ENCODE peak calls at places on chromosome 4, in four cellular contexts. V is spleen, K is heart left ventricle, B is stomach. U is an unnamed sample.

GRCh38 chr4:30535255-30535654 is 184.9 kb upstream of the PCDH7 start:
- DNase-seq in V (no peak), B (no peak), K (no peak), U (no peak)

GRCh38 chr4:78726575-78726974 is 49.6 kb upstream of the BMP2K start:
- DNase-seq in B (no peak), V (no peak), K (no peak), U (no peak)

GRCh38 chr4:126583509-126583908 is 1049.2 kb upstream of the INTU start:
- DNase-seq in B (no peak), K (no peak), V (no peak), U (peak; percentile 37)

GRCh38 chr4:129179276-129179675 is 83.3 kb downstream of the C4orf33 start:
- DNase-seq in B (no peak), K (no peak), V (no peak), U (no peak)

GRCh38 chr4:7390366-7390765 is 44.4 kb downstream of the PSAPL1 start:
- DNase-seq in K (peak; percentile 8), V (peak; percentile 53), B (peak; percentile 18), U (no peak)

GRCh38 chr4:86557526-86557925 is 36.6 kb upstream of the PTPN13 start:
- DNase-seq in K (no peak), B (no peak), V (no peak), U (no peak)

GRCh38 chr4:28772796-28773195 is 1912.2 kb downstream of the STIM2 start:
- DNase-seq in V (no peak), B (no peak), K (no peak), U (no peak)

GRCh38 chr4:83125738-83126141 is 11.2 kb upstream of the PLAC8 start:
- DNase-seq in K (no peak), V (peak; percentile 82), B (peak; percentile 57), U (no peak)

GRCh38 chr4:8722556-8722955 is 130.0 kb downstream of the CPZ start:
- DNase-seq in V (peak; percentile 12), K (peak; percentile 5), B (no peak), U (no peak)

DNA sequence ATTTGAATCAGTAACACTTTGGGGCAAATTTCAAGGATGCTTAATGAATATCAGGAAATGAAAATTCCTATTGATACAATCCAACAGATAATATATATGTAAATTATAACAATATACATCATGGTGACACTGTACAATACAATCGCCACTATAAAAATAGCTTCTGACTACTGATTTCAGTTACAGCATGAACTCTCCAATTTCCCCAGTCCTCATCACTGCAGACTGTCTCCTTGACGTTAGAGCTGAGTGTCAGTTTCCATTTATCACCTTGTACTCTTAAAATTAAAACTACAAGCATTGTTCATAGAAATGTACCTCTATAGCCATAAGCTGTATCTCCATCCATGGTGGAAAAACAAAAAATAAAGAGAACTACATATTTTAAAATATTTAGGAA is 23.4 kb downstream of the TBC1D9 start:
- DNase-seq in K (no peak), B (no peak), V (no peak), U (no peak)
- TF ChIP-seq POLR2A in K (no peak), B (no peak), V (no peak), U (no peak)

GRCh38 chr4:2570551-2571222 is 34.2 kb downstream of the FAM193A start:
- DNase-seq in V (peak; percentile 82), K (peak; percentile 30), B (no peak), U (no peak)
- TF ChIP-seq POLR2A in V (no peak), K (no peak), B (no peak), U (no peak)

GRCh38 chr4:69831646-69832325 is 28.2 kb downstream of the SULT1E1 start:
- DNase-seq in V (peak; percentile 82), K (peak; percentile 30), B (no peak), U (peak; percentile 37)

GRCh38 chr4:69829678-69830077 is 30.3 kb downstream of the SULT1E1 start:
- DNase-seq in B (no peak), V (peak; percentile 30), K (no peak), U (no peak)

GRCh38 chr4:69832326-69833030 is 27.5 kb downstream of the SULT1E1 start:
- DNase-seq in K (no peak), V (no peak), B (peak; percentile 58), U (peak; percentile 85)

GRCh38 chr4:69831270-69831627 is 28.7 kb downstream of the SULT1E1 start:
- DNase-seq in B (no peak), K (no peak), V (peak; percentile 25), U (no peak)

DNA sequence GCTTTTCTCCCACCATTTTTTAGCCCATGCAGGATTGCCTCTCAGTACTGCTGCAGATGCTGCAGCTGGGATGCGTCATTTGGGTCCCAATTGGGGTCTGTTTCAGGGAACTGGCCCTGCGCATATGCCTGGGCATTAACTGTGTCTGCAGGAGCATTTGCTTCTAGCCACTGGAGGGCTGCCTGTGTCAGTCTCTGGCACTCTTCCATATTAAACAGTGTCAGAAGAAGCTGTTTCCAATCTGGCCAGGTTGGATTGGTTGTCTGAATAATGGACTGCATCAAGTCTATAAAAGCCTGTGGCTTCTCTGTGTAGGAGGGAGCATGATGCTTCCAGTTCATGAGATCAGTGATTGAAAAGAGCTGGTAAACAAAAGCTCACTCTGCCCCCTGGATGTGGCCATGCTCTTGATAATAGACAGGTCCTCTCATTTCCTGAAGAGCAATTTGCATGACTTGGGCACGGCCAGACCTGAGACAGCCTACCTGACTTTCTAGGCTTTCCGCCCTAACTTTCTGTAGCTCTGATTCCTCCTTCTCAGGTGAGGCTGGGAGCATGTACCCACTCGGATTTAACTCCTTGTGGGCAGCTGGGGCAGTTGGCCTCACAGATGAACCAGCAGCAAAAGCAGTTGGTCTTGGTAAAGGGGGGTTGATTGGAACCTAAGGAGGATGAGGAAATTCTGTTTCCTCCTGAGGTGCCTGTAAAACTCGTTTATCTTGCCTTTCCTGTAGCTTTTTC is 29.2 kb downstream of the SULT1E1 start:
- DNase-seq in B (peak; percentile 47), K (no peak), V (peak; percentile 41), U (peak; percentile 7)
- TF ChIP-seq POLR2A in B (no peak), K (no peak), V (no peak), U (no peak)

GRCh38 chr4:56435001-56435747 is at the start of gene PPAT:
- DNase-seq in V (peak; percentile 100), B (peak; percentile 99), K (peak; percentile 98), U (peak; percentile 99)
- TF ChIP-seq POLR2A in V (no peak), B (no peak), K (no peak), U (peak; percentile 79)

GRCh38 chr4:17636696-17637351 is 22.4 kb downstream of the MED28 start:
- DNase-seq in V (peak; percentile 89), B (peak; percentile 82), K (peak; percentile 75), U (peak; percentile 73)
- TF ChIP-seq POLR2A in V (no peak), B (no peak), K (no peak), U (no peak)

GRCh38 chr4:91220315-91220714 is 1083.5 kb upstream of the GRID2 start:
- DNase-seq in K (no peak), B (no peak), V (no peak), U (no peak)
- TF ChIP-seq POLR2A in K (no peak), B (no peak), V (no peak), U (no peak)

GRCh38 chr4:146343776-146344175 is 129.4 kb downstream of the REELD1 start:
- DNase-seq in V (no peak), K (no peak), B (no peak), U (no peak)

GRCh38 chr4:146346276-146346675 is 131.9 kb downstream of the REELD1 start:
- DNase-seq in V (no peak), K (no peak), B (no peak), U (no peak)

GRCh38 chr4:146347822-146348221 is 133.5 kb downstream of the REELD1 start:
- DNase-seq in K (no peak), B (no peak), V (no peak), U (no peak)

DNA sequence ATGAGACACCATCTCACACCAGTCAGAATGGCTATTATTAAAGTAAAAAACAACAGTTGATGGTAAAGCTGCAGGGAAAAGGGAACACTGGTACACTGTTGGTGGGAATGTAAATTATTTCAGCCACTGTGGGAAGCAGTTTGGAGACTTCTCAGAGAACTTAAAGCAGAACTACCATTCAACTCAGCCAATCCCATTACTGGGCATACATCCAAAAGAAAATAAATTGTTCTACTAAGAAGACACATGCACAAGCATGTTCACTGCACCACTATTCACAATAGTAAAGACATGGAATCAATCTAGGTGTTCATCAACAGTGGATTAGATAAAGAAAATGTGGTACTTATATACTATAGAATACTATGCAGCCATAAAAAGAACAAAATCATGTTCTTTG is 135.0 kb downstream of the REELD1 start:
- DNase-seq in B (no peak), V (no peak), K (no peak), U (no peak)
- TF ChIP-seq POLR2A in B (no peak), V (no peak), K (no peak), U (no peak)

DNA sequence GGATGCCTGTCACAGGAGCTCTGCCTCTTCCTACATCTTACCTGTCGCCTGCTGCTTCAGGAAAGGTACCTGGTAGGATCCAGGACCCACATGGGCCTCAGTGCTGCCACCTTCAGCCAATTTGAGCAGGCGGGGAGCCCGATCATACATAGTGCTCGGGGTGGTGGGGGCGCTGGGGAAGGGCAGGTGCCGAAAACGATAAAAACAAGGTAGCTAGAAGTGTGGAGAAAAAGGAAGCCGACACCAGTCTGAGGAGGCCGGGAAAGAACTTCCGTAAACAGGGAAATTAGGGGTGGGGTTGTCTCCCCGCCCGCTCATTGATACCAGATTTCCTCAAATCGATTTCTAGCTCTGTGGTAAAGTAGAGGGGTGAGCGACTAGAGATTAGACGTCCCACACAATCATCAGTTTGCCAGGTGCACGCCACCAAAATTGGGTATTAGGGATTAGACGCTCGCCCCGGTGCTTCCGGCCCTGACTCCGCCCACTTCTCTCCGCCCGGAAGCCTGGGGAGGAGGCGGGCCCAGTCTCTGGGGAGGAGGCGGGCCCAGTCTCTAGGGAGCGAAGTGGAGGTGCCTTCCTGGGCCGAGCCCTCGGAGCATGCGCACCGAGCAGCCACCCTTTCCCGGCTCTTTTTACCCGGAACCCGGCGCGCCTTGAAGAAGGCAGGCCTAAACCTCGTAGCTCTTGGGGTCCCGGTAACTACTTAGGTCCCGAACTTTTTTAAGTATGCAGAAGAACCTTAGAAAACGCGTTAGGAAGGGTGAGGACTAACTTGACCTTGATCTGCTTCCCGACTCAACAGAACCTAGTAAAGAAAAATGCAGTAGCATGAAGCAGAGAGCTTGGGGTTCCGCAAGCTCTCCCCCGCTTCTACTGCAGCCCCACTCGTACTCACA is at the start of gene STPG2:
- DNase-seq in V (peak; percentile 99), B (peak; percentile 95), K (peak; percentile 93), U (peak; percentile 95)
- TF ChIP-seq POLR2A in V (peak; percentile 16), B (no peak), K (no peak), U (peak; percentile 81)

GRCh38 chr4:165207431-165208321 is at the start of gene KLHL2:
- DNase-seq in V (peak; percentile 97), K (peak; percentile 88), B (peak; percentile 86), U (peak; percentile 87)

GRCh38 chr4:165208322-165208652 is 926 bp downstream of the KLHL2 start:
- DNase-seq in K (no peak), B (no peak), V (no peak), U (no peak)

GRCh38 chr4:165204462-165204830 is 2.9 kb upstream of the KLHL2 start:
- DNase-seq in V (no peak), K (no peak), B (no peak), U (no peak)

GRCh38 chr4:165208741-165209388 is 1.5 kb downstream of the KLHL2 start:
- DNase-seq in B (no peak), K (no peak), V (no peak), U (peak; percentile 2)

GRCh38 chr4:165207016-165207430 is 338 bp upstream of the KLHL2 start:
- DNase-seq in V (peak; percentile 64), K (no peak), B (no peak), U (peak; percentile 61)
- TF ChIP-seq POLR2A in V (no peak), K (no peak), B (no peak), U (no peak)